ENCODE peak calls at places on chromosomes 16 and 17, in ten cellular contexts. One of them, this sample, is unnamed.

GRCh38 chr17:31688704-31689103 is 170.3 kb downstream of the COPRS start:
- DNase-seq in stimulated activated naive CD8-positive, alpha-beta T cell treated with anti-CD3 and anti-CD28 coated beads, Interleukin-15, amount 100 ng/mL, for 72 hours: no peak
- DNase-seq in activated T-cell treated with anti-CD3 and anti-CD28 coated beads, Interleukin-2, amount 50 U/mL, for 4 hours: no peak
- DNase-seq in AML-193: no peak
- DNase-seq in tibial artery: no peak
- DNase-seq in lower leg skin: no peak
- DNase-seq in epithelial cell of esophagus: no peak
- DNase-seq in cardiac muscle cell: no peak
- DNase-seq in posterior vena cava: no peak
- DNase-seq in CD4-positive, CD25-positive, alpha-beta regulatory T cell: no peak
- DNase-seq in this sample: no peak

GRCh38 chr16:85798901-85799496 is 345 bp downstream of the EMC8 start:
- DNase-seq in stimulated activated naive CD8-positive, alpha-beta T cell treated with anti-CD3 and anti-CD28 coated beads, Interleukin-15, amount 100 ng/mL, for 72 hours: peak; percentile 40
- DNase-seq in activated T-cell treated with anti-CD3 and anti-CD28 coated beads, Interleukin-2, amount 50 U/mL, for 4 hours: no peak
- DNase-seq in AML-193: no peak
- DNase-seq in tibial artery: no peak
- DNase-seq in lower leg skin: no peak
- DNase-seq in epithelial cell of esophagus: peak; percentile 32
- DNase-seq in cardiac muscle cell: peak; percentile 27
- DNase-seq in posterior vena cava: no peak
- DNase-seq in CD4-positive, CD25-positive, alpha-beta regulatory T cell: peak; percentile 26
- DNase-seq in this sample: peak; percentile 57

GRCh38 chr17:333626-334396 is 18.8 kb downstream of the RPH3AL start:
- DNase-seq in stimulated activated naive CD8-positive, alpha-beta T cell treated with anti-CD3 and anti-CD28 coated beads, Interleukin-15, amount 100 ng/mL, for 72 hours: no peak
- DNase-seq in activated T-cell treated with anti-CD3 and anti-CD28 coated beads, Interleukin-2, amount 50 U/mL, for 4 hours: no peak
- DNase-seq in AML-193: no peak
- DNase-seq in tibial artery: peak; percentile 79
- DNase-seq in lower leg skin: no peak
- DNase-seq in epithelial cell of esophagus: no peak
- DNase-seq in cardiac muscle cell: peak; percentile 58
- DNase-seq in posterior vena cava: peak; percentile 92
- DNase-seq in CD4-positive, CD25-positive, alpha-beta regulatory T cell: no peak
- DNase-seq in this sample: no peak

GRCh38 chr16:1335996-1336395 is 2.6 kb downstream of the BAIAP3 start:
- DNase-seq in stimulated activated naive CD8-positive, alpha-beta T cell treated with anti-CD3 and anti-CD28 coated beads, Interleukin-15, amount 100 ng/mL, for 72 hours: no peak
- DNase-seq in activated T-cell treated with anti-CD3 and anti-CD28 coated beads, Interleukin-2, amount 50 U/mL, for 4 hours: no peak
- DNase-seq in AML-193: no peak
- DNase-seq in tibial artery: no peak
- DNase-seq in lower leg skin: no peak
- DNase-seq in epithelial cell of esophagus: no peak
- DNase-seq in cardiac muscle cell: no peak
- DNase-seq in posterior vena cava: no peak
- DNase-seq in CD4-positive, CD25-positive, alpha-beta regulatory T cell: no peak
- DNase-seq in this sample: peak; percentile 41

GRCh38 chr17:12613566-12613965 is 52.1 kb upstream of the MYOCD start:
- DNase-seq in stimulated activated naive CD8-positive, alpha-beta T cell treated with anti-CD3 and anti-CD28 coated beads, Interleukin-15, amount 100 ng/mL, for 72 hours: no peak
- DNase-seq in activated T-cell treated with anti-CD3 and anti-CD28 coated beads, Interleukin-2, amount 50 U/mL, for 4 hours: no peak
- DNase-seq in AML-193: no peak
- DNase-seq in tibial artery: no peak
- DNase-seq in lower leg skin: no peak
- DNase-seq in epithelial cell of esophagus: peak; percentile 56
- DNase-seq in cardiac muscle cell: peak; percentile 28
- DNase-seq in posterior vena cava: no peak
- DNase-seq in CD4-positive, CD25-positive, alpha-beta regulatory T cell: no peak
- DNase-seq in this sample: no peak

GRCh38 chr16:69073181-69073669 is 32.2 kb upstream of the HAS3 start:
- DNase-seq in stimulated activated naive CD8-positive, alpha-beta T cell treated with anti-CD3 and anti-CD28 coated beads, Interleukin-15, amount 100 ng/mL, for 72 hours: no peak
- DNase-seq in activated T-cell treated with anti-CD3 and anti-CD28 coated beads, Interleukin-2, amount 50 U/mL, for 4 hours: no peak
- DNase-seq in AML-193: no peak
- DNase-seq in tibial artery: no peak
- DNase-seq in lower leg skin: no peak
- DNase-seq in epithelial cell of esophagus: peak; percentile 98
- DNase-seq in cardiac muscle cell: peak; percentile 80
- DNase-seq in posterior vena cava: no peak
- DNase-seq in CD4-positive, CD25-positive, alpha-beta regulatory T cell: no peak
- DNase-seq in this sample: no peak

GRCh38 chr16:31876955-31877828 is 3.6 kb downstream of the ZNF267 start:
- DNase-seq in stimulated activated naive CD8-positive, alpha-beta T cell treated with anti-CD3 and anti-CD28 coated beads, Interleukin-15, amount 100 ng/mL, for 72 hours: peak; percentile 76
- DNase-seq in activated T-cell treated with anti-CD3 and anti-CD28 coated beads, Interleukin-2, amount 50 U/mL, for 4 hours: peak; percentile 44
- DNase-seq in AML-193: peak; percentile 8
- DNase-seq in tibial artery: no peak
- DNase-seq in lower leg skin: no peak
- DNase-seq in epithelial cell of esophagus: peak; percentile 90
- DNase-seq in cardiac muscle cell: peak; percentile 83
- DNase-seq in posterior vena cava: no peak
- DNase-seq in CD4-positive, CD25-positive, alpha-beta regulatory T cell: peak; percentile 48
- DNase-seq in this sample: peak; percentile 60

GRCh38 chr16:64428463-64428862 is 693.4 kb downstream of the CDH11 start:
- DNase-seq in stimulated activated naive CD8-positive, alpha-beta T cell treated with anti-CD3 and anti-CD28 coated beads, Interleukin-15, amount 100 ng/mL, for 72 hours: no peak
- DNase-seq in activated T-cell treated with anti-CD3 and anti-CD28 coated beads, Interleukin-2, amount 50 U/mL, for 4 hours: no peak
- DNase-seq in AML-193: no peak
- DNase-seq in tibial artery: no peak
- DNase-seq in lower leg skin: no peak
- DNase-seq in epithelial cell of esophagus: peak; percentile 64
- DNase-seq in cardiac muscle cell: peak; percentile 71
- DNase-seq in posterior vena cava: no peak
- DNase-seq in CD4-positive, CD25-positive, alpha-beta regulatory T cell: no peak
- DNase-seq in this sample: no peak

GRCh38 chr17:67390646-67391480 is 13.8 kb downstream of the PITPNC1 start:
- DNase-seq in stimulated activated naive CD8-positive, alpha-beta T cell treated with anti-CD3 and anti-CD28 coated beads, Interleukin-15, amount 100 ng/mL, for 72 hours: peak; percentile 85
- DNase-seq in activated T-cell treated with anti-CD3 and anti-CD28 coated beads, Interleukin-2, amount 50 U/mL, for 4 hours: peak; percentile 39
- DNase-seq in AML-193: peak; percentile 24
- DNase-seq in tibial artery: no peak
- DNase-seq in lower leg skin: no peak
- DNase-seq in epithelial cell of esophagus: peak; percentile 82
- DNase-seq in cardiac muscle cell: peak; percentile 81
- DNase-seq in posterior vena cava: no peak
- DNase-seq in CD4-positive, CD25-positive, alpha-beta regulatory T cell: peak; percentile 16
- DNase-seq in this sample: peak; percentile 79

GRCh38 chr16:89422527-89422904 is 67.8 kb downstream of the ANKRD11 start:
- DNase-seq in stimulated activated naive CD8-positive, alpha-beta T cell treated with anti-CD3 and anti-CD28 coated beads, Interleukin-15, amount 100 ng/mL, for 72 hours: peak; percentile 59
- DNase-seq in activated T-cell treated with anti-CD3 and anti-CD28 coated beads, Interleukin-2, amount 50 U/mL, for 4 hours: no peak
- DNase-seq in AML-193: no peak
- DNase-seq in tibial artery: peak; percentile 46
- DNase-seq in lower leg skin: no peak
- DNase-seq in epithelial cell of esophagus: no peak
- DNase-seq in cardiac muscle cell: peak; percentile 38
- DNase-seq in posterior vena cava: no peak
- DNase-seq in CD4-positive, CD25-positive, alpha-beta regulatory T cell: no peak
- DNase-seq in this sample: peak; percentile 45

GRCh38 chr17:80826955-80827645 is 164.5 kb upstream of the CHMP6 start:
- DNase-seq in stimulated activated naive CD8-positive, alpha-beta T cell treated with anti-CD3 and anti-CD28 coated beads, Interleukin-15, amount 100 ng/mL, for 72 hours: peak; percentile 30
- DNase-seq in activated T-cell treated with anti-CD3 and anti-CD28 coated beads, Interleukin-2, amount 50 U/mL, for 4 hours: no peak
- DNase-seq in AML-193: no peak
- DNase-seq in tibial artery: peak; percentile 87
- DNase-seq in lower leg skin: peak; percentile 95
- DNase-seq in epithelial cell of esophagus: peak; percentile 97
- DNase-seq in cardiac muscle cell: peak; percentile 98
- DNase-seq in posterior vena cava: peak; percentile 96
- DNase-seq in CD4-positive, CD25-positive, alpha-beta regulatory T cell: no peak
- DNase-seq in this sample: no peak

GRCh38 chr16:13414154-13414553 is 505.8 kb upstream of the ERCC4 start:
- DNase-seq in stimulated activated naive CD8-positive, alpha-beta T cell treated with anti-CD3 and anti-CD28 coated beads, Interleukin-15, amount 100 ng/mL, for 72 hours: no peak
- DNase-seq in activated T-cell treated with anti-CD3 and anti-CD28 coated beads, Interleukin-2, amount 50 U/mL, for 4 hours: no peak
- DNase-seq in AML-193: no peak
- DNase-seq in tibial artery: no peak
- DNase-seq in lower leg skin: no peak
- DNase-seq in epithelial cell of esophagus: no peak
- DNase-seq in cardiac muscle cell: no peak
- DNase-seq in posterior vena cava: no peak
- DNase-seq in CD4-positive, CD25-positive, alpha-beta regulatory T cell: no peak
- DNase-seq in this sample: no peak

GRCh38 chr17:34721326-34721725 is 141.9 kb downstream of the TMEM132E start:
- DNase-seq in stimulated activated naive CD8-positive, alpha-beta T cell treated with anti-CD3 and anti-CD28 coated beads, Interleukin-15, amount 100 ng/mL, for 72 hours: no peak
- DNase-seq in activated T-cell treated with anti-CD3 and anti-CD28 coated beads, Interleukin-2, amount 50 U/mL, for 4 hours: no peak
- DNase-seq in AML-193: no peak
- DNase-seq in tibial artery: no peak
- DNase-seq in lower leg skin: no peak
- DNase-seq in epithelial cell of esophagus: peak; percentile 6
- DNase-seq in cardiac muscle cell: no peak
- DNase-seq in posterior vena cava: no peak
- DNase-seq in CD4-positive, CD25-positive, alpha-beta regulatory T cell: no peak
- DNase-seq in this sample: no peak